ENCODE peak calls at places on chromosomes 7 and 10, in seven cellular contexts. T, Y, C, G, B, H and F are unnamed samples.

GRCh38 chr7:150323682-150324365 is 479 bp upstream of the ACTR3C start:
- DNase-seq in Y (peak; percentile 68), T (no peak), B (no peak), G (no peak), C (no peak), H (no peak), F (no peak)

GRCh38 chr10:18450298-18450697 is 201.1 kb downstream of the NSUN6 start:
- DNase-seq in G (no peak), C (no peak), H (no peak), B (no peak), T (no peak), Y (no peak), F (no peak)

GRCh38 chr7:148540041-148540738 is 50.4 kb upstream of the C7orf33 start:
- DNase-seq in Y (no peak), C (no peak), H (no peak), T (no peak), B (no peak), G (no peak), F (no peak)

GRCh38 chr10:11685787-11686218 is 56.4 kb upstream of the ECHDC3 start:
- DNase-seq in C (no peak), Y (peak; percentile 92), H (no peak), G (peak; percentile 41), B (no peak), T (peak; percentile 98), F (peak; percentile 74)

GRCh38 chr10:124717911-124718734 is 26.1 kb downstream of the FAM53B start:
- DNase-seq in H (no peak), T (peak; percentile 86), Y (no peak), B (no peak), G (peak; percentile 91), C (no peak), F (no peak)

GRCh38 chr10:77586719-77587423 is 50.7 kb downstream of the KCNMA1 start:
- DNase-seq in H (no peak), Y (peak; percentile 48), T (no peak), B (no peak), G (no peak), C (no peak), F (no peak)

GRCh38 chr10:114174462-114175190 is 623 bp upstream of the CCDC186 start:
- DNase-seq in T (no peak), Y (no peak), B (peak; percentile 33), H (no peak), C (no peak), G (no peak), F (peak; percentile 69)

GRCh38 chr7:124996778-124997177 is 67.2 kb upstream of the POT1 start:
- DNase-seq in C (no peak), H (no peak), G (no peak), T (no peak), B (no peak), Y (no peak), F (no peak)

GRCh38 chr10:30557884-30558283 is 71.7 kb downstream of the LYZL2 start:
- DNase-seq in H (no peak), Y (no peak), C (no peak), T (no peak), B (no peak), G (no peak), F (no peak)

GRCh38 chr10:119849031-119849789 is 23.4 kb downstream of the MCMBP start:
- DNase-seq in C (no peak), T (no peak), Y (no peak), G (no peak), H (no peak), B (no peak), F (no peak)

GRCh38 chr10:789831-790701 is 100.6 kb upstream of the DIP2C start:
- DNase-seq in B (no peak), C (no peak), T (no peak), H (no peak), G (peak; percentile 4), Y (no peak), F (peak; percentile 84)

GRCh38 chr10:96417432-96417831 is 58.6 kb upstream of the OPALIN start:
- DNase-seq in Y (peak; percentile 12), G (no peak), B (peak; percentile 46), T (no peak), C (no peak), H (no peak), F (no peak)

GRCh38 chr10:124091646-124092269 is 1.6 kb downstream of the CHST15 start:
- DNase-seq in B (no peak), G (no peak), C (no peak), H (peak; percentile 49), Y (no peak), T (no peak), F (no peak)

GRCh38 chr7:95874541-95875265 is 102.3 kb downstream of the DYNC1I1 start:
- DNase-seq in B (peak; percentile 22), Y (no peak), G (no peak), T (no peak), C (no peak), H (peak; percentile 7), F (no peak)

GRCh38 chr7:37342170-37342569 is 106.5 kb downstream of the ELMO1 start:
- DNase-seq in H (no peak), C (no peak), T (no peak), B (no peak), G (no peak), Y (no peak), F (no peak)

GRCh38 chr7:151792671-151793070 is 84.2 kb downstream of the PRKAG2 start:
- DNase-seq in G (no peak), B (no peak), Y (no peak), H (no peak), C (no peak), T (no peak), F (no peak)

GRCh38 chr10:49761789-49762565 is at the start of gene OGDHL:
- DNase-seq in C (peak; percentile 90), Y (peak; percentile 57), B (peak; percentile 35), T (peak; percentile 73), H (peak; percentile 48), G (peak; percentile 62), F (no peak)

GRCh38 chr7:95011156-95011928 is 103.9 kb downstream of the PPP1R9A start:
- DNase-seq in H (no peak), C (no peak), G (no peak), Y (no peak), T (no peak), B (no peak), F (no peak)

GRCh38 chr7:90492250-90492649 is 22.8 kb downstream of the PTTG1IP2 start:
- DNase-seq in G (no peak), C (no peak), H (no peak), T (no peak), B (no peak), Y (no peak), F (no peak)

GRCh38 chr7:105224884-105225651 is 163.7 kb downstream of the SRPK2 start:
- DNase-seq in H (no peak), Y (no peak), T (peak; percentile 49), G (no peak), B (no peak), C (no peak), F (no peak)